ENCODE peak calls at places on chromosomes 6 and 20, in eight cellular contexts. K is body of pancreas, L is esophagus squamous epithelium, M is endodermal cell, T is IMR-90, F is uterus, J is breast epithelium, S is lung. G is an unnamed sample.

GRCh38 chr6:166490671-166491500 is 95.6 kb downstream of the RAMACL start:
- DNase-seq in K (peak), L (no peak), M (no peak), T (peak), F (no peak), J (no peak), S (no peak), G (no peak)

GRCh38 chr20:18738055-18738454 is 75.5 kb upstream of the SCP2D1 start:
- DNase-seq in K (no peak), L (no peak), M (no peak), T (no peak), F (no peak), J (no peak), S (no peak), G (no peak)

GRCh38 chr6:45377041-45377554 is 636 bp downstream of the SUPT3H start:
- DNase-seq in K (peak), L (peak), M (no peak), T (peak), F (no peak), J (no peak), S (no peak), G (peak)

GRCh38 chr6:131914967-131915751 is 36.0 kb downstream of the CCN2 start:
- DNase-seq in K (peak), L (no peak), M (peak), T (peak), F (peak), J (peak), S (peak), G (peak)

GRCh38 chr6:19869464-19869863 is 32.3 kb downstream of the ID4 start:
- DNase-seq in K (no peak), L (no peak), M (no peak), T (no peak), F (no peak), J (no peak), S (no peak), G (no peak)

GRCh38 chr6:13357551-13358075 is 29.3 kb upstream of the TBC1D7 start:
- DNase-seq in K (no peak), L (no peak), M (no peak), T (peak), F (no peak), J (no peak), S (no peak), G (no peak)

GRCh38 chr6:7143161-7143974 is 35.6 kb downstream of the RREB1 start:
- DNase-seq in K (peak), L (no peak), M (peak), T (no peak), F (no peak), J (no peak), S (no peak), G (no peak)

GRCh38 chr6:11229267-11230043 is 3.0 kb downstream of the NEDD9 start:
- DNase-seq in K (no peak), L (no peak), M (peak), T (no peak), F (no peak), J (no peak), S (no peak), G (no peak)

GRCh38 chr6:33757906-33758305 is 11.2 kb upstream of the IP6K3 start:
- DNase-seq in K (no peak), L (no peak), M (no peak), T (no peak), F (no peak), J (no peak), S (no peak), G (no peak)

GRCh38 chr6:46265373-46265772 is 94.6 kb upstream of the ENPP5 start:
- DNase-seq in K (no peak), L (no peak), M (no peak), T (no peak), F (no peak), J (no peak), S (no peak), G (no peak)

GRCh38 chr6:121816361-121816760 is 380.9 kb downstream of the GJA1 start:
- DNase-seq in K (no peak), L (no peak), M (no peak), T (no peak), F (no peak), J (no peak), S (no peak), G (no peak)

GRCh38 chr20:63553251-63553932 is 567 bp upstream of the FNDC11 start:
- DNase-seq in K (peak), L (peak), M (peak), T (peak), F (peak), J (peak), S (peak), G (peak)

GRCh38 chr6:16544006-16544405 is 217.3 kb downstream of the ATXN1 start:
- DNase-seq in K (no peak), L (no peak), M (peak), T (peak), F (peak), J (no peak), S (no peak), G (no peak)

GRCh38 chr6:132820629-132821381 is 6.4 kb downstream of the RPS12 start:
- DNase-seq in K (no peak), L (no peak), M (peak), T (peak), F (no peak), J (no peak), S (no peak), G (no peak)

GRCh38 chr6:72639920-72640621 is 18.2 kb downstream of the KCNQ5 start:
- DNase-seq in K (no peak), L (no peak), M (no peak), T (no peak), F (no peak), J (no peak), S (no peak), G (no peak)

GRCh38 chr20:3046677-3047462 is 1.0 kb downstream of the MRPS26 start:
- DNase-seq in K (peak), L (no peak), M (peak), T (no peak), F (no peak), J (no peak), S (peak), G (no peak)

GRCh38 chr6:70668499-70668812 is 773 bp downstream of the SMAP1 start:
- DNase-seq in K (peak), L (no peak), M (no peak), T (no peak), F (peak), J (no peak), S (no peak), G (peak)

GRCh38 chr6:150298029-150298380 is 70.8 kb upstream of the IYD start:
- DNase-seq in K (no peak), L (no peak), M (no peak), T (no peak), F (no peak), J (no peak), S (no peak), G (no peak)

GRCh38 chr6:31799781-31800180 is 4.2 kb upstream of the VARS1 start:
- DNase-seq in K (no peak), L (no peak), M (no peak), T (no peak), F (no peak), J (no peak), S (no peak), G (no peak)

GRCh38 chr6:96223695-96224094 is 207.9 kb downstream of the FUT9 start:
- DNase-seq in K (no peak), L (no peak), M (no peak), T (no peak), F (no peak), J (no peak), S (no peak), G (no peak)

GRCh38 chr6:97292671-97293070 is 9.7 kb upstream of the MMS22L start:
- DNase-seq in K (no peak), L (no peak), M (no peak), T (peak), F (no peak), J (no peak), S (no peak), G (no peak)

GRCh38 chr20:58310291-58310782 is 822 bp downstream of the RAB22A start:
- DNase-seq in K (no peak), L (no peak), M (no peak), T (peak), F (no peak), J (no peak), S (no peak), G (no peak)

GRCh38 chr20:41865938-41866337 is 247.8 kb upstream of the CHD6 start:
- DNase-seq in K (no peak), L (no peak), M (no peak), T (no peak), F (no peak), J (no peak), S (no peak), G (no peak)

GRCh38 chr6:52718535-52718934 is 44.7 kb downstream of the GSTA2 start:
- DNase-seq in K (no peak), L (no peak), M (no peak), T (peak), F (no peak), J (no peak), S (no peak), G (no peak)

GRCh38 chr6:154289818-154290508 is 66.6 kb downstream of the IPCEF1 start:
- DNase-seq in K (no peak), L (no peak), M (no peak), T (no peak), F (no peak), J (no peak), S (no peak), G (no peak)

GRCh38 chr6:14851286-14851685 is 394.6 kb upstream of the JARID2 start:
- DNase-seq in K (no peak), L (no peak), M (no peak), T (peak), F (no peak), J (no peak), S (no peak), G (no peak)

GRCh38 chr6:52937908-52938307 is 28.4 kb upstream of the GSTA3 start:
- DNase-seq in K (no peak), L (no peak), M (peak), T (no peak), F (no peak), J (peak), S (no peak), G (no peak)

GRCh38 chr6:134950482-134950881 is 581 bp upstream of the ALDH8A1 start:
- DNase-seq in K (no peak), L (no peak), M (no peak), T (no peak), F (no peak), J (no peak), S (no peak), G (no peak)
- TF ChIP-seq CTCF in K (no peak), L (no peak), M (no peak), T (no peak), F (no peak), J (no peak), S (no peak), G (no peak)

DNA sequence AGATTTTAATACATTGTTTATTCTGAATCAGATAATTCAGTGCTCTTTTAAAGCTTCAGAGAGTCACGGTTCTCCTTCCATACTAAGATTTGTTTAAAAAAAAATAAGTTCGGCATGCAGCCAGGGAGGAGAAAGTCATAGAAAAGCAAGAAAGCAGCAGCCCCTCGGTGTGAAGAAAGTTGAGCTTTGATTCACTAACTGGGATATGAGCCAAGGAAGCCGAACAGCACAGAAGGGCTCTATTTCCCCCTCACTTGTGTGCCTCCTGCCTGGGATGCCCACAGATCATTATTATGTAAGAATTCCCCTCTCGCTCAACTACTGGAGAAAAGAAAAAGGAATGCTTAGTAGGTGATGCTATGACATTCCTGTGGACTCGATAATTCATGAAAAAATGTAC is 69.3 kb upstream of the SYNJ2 start:
- DNase-seq in K (no peak), L (no peak), M (no peak), T (peak), F (peak), J (no peak), S (no peak), G (no peak)
- H3K27ac ChIP-seq in K (no peak), L (no peak), M (peak), T (no peak), F (peak), J (no peak), S (no peak), G (no peak)

DNA sequence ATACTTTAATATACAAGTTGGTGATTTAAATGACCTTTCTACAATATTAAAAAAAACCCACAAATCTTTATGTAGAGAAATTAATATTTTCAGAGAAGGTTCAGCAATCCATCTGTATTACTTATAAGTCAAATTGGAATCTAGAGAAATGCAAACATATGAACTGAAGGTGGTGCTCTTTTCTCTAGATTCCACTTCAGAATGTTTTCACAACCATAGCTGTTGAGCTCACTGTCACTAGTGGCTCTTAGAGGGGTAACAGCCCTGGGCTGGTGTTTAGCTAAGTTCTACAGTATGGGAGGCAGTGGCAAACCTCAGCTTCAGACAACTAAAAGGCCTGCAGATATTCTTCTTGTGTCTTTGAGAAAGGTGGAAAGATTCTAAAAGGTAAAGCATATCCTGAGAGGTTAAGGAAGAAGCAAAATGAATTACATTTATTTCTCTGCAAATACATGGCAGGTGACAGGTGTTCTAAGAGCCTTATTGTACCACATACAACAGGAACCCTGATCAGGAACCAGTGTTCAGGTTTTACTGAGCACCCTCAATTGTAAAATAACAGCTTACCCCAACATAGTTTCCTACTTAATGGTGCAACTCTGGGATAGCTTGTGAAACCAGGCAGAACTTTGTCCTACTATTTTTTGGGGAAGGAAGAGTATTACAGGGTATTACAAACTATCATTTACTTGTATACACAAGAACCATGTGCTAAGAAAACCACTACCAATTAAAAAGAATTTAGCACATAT is 56.6 kb upstream of the SAMHD1 start:
- DNase-seq in K (no peak), L (no peak), M (no peak), T (peak), F (no peak), J (no peak), S (no peak), G (no peak)
- TF ChIP-seq CTCF in K (no peak), L (no peak), M (peak), T (peak), F (no peak), J (no peak), S (peak), G (peak)

GRCh38 chr6:117491916-117492315 is 9.4 kb downstream of the DCBLD1 start:
- DNase-seq in K (no peak), L (no peak), M (no peak), T (peak), F (no peak), J (no peak), S (no peak), G (no peak)
- H3K27ac ChIP-seq in K (no peak), L (no peak), M (no peak), T (no peak), F (no peak), J (no peak), S (no peak), G (no peak)

G was measured in CD4-positive, alpha-beta T cell.